ENCODE peak calls at places on chromosomes 12 and 14, in nine cellular contexts. M, I, S, W, N, H, L, U and F are unnamed samples.

GRCh38 chr14:60349663-60350365 is 100.8 kb downstream of the PPM1A start:
- DNase-seq in H (peak; percentile 26), I (peak; percentile 70), N (no peak), L (no peak), W (no peak), M (no peak), U (no peak), S (no peak), F (no peak)

GRCh38 chr12:39145175-39145999 is 240.0 kb upstream of the CPNE8 start:
- DNase-seq in U (no peak), W (peak; percentile 72), H (peak; percentile 9), S (peak; percentile 69), N (no peak), M (peak; percentile 43), I (peak; percentile 5), L (no peak), F (peak; percentile 56)

GRCh38 chr12:108525681-108526080 is 10.6 kb downstream of the FICD start:
- DNase-seq in L (no peak), S (no peak), W (no peak), N (no peak), U (no peak), I (no peak), M (no peak), H (no peak), F (no peak)

GRCh38 chr14:45838597-45838996 is 585.6 kb upstream of the MIS18BP1 start:
- DNase-seq in H (no peak), S (no peak), L (no peak), N (no peak), M (no peak), U (no peak), I (peak; percentile 2), W (no peak), F (no peak)

GRCh38 chr12:123269395-123269892 is 2.2 kb downstream of the CDK2AP1 start:
- DNase-seq in H (peak; percentile 48), S (peak; percentile 91), N (peak; percentile 66), W (peak; percentile 82), U (peak; percentile 84), L (no peak), M (peak; percentile 77), I (peak; percentile 66), F (peak; percentile 55)

GRCh38 chr12:108232565-108232964 is 103.5 kb downstream of the WSCD2 start:
- DNase-seq in N (no peak), W (no peak), L (no peak), S (no peak), M (no peak), H (no peak), I (no peak), U (no peak), F (no peak)

GRCh38 chr12:57724936-57725740 is 13.4 kb downstream of the AGAP2 start:
- DNase-seq in M (no peak), I (no peak), U (no peak), H (no peak), S (no peak), N (no peak), L (no peak), W (no peak), F (no peak)

GRCh38 chr14:36504805-36505192 is 15.2 kb downstream of the NKX2-1 start:
- DNase-seq in S (no peak), U (no peak), L (no peak), W (no peak), I (no peak), H (no peak), M (no peak), N (no peak), F (no peak)

GRCh38 chr14:23636317-23637211 is at the start of gene DHRS2:
- DNase-seq in S (no peak), N (no peak), I (no peak), W (no peak), U (no peak), L (no peak), H (no peak), M (no peak), F (no peak)

GRCh38 chr12:82896979-82897378 is 210.3 kb downstream of the TMTC2 start:
- DNase-seq in I (no peak), L (no peak), U (no peak), W (no peak), H (no peak), N (no peak), M (no peak), S (no peak), F (no peak)

GRCh38 chr14:90381011-90381790 is 15.6 kb upstream of the CALM1 start:
- DNase-seq in W (no peak), I (peak; percentile 41), S (peak; percentile 31), N (peak; percentile 50), U (no peak), M (peak; percentile 46), H (no peak), L (no peak), F (no peak)

GRCh38 chr14:75967866-75968265 is 13.9 kb downstream of the TGFB3 start:
- DNase-seq in M (no peak), N (no peak), W (no peak), L (no peak), S (no peak), I (no peak), U (no peak), H (no peak), F (no peak)

GRCh38 chr12:63066782-63067181 is 84.2 kb downstream of the AVPR1A start:
- DNase-seq in S (no peak), I (no peak), N (no peak), L (no peak), U (no peak), W (no peak), M (peak; percentile 66), H (no peak), F (no peak)

GRCh38 chr12:130356222-130356621 is 18.5 kb downstream of the PIWIL1 start:
- DNase-seq in W (no peak), H (no peak), L (no peak), S (no peak), I (no peak), M (no peak), U (no peak), N (no peak), F (no peak)

GRCh38 chr14:102192840-102193502 is 53.3 kb downstream of the WDR20 start:
- DNase-seq in N (no peak), U (no peak), S (no peak), L (no peak), I (no peak), M (no peak), W (no peak), H (no peak), F (no peak)

GRCh38 chr14:104342435-104343293 is 204.3 kb downstream of the KIF26A start:
- DNase-seq in N (peak; percentile 5), H (no peak), W (no peak), M (peak; percentile 43), U (peak; percentile 52), L (no peak), S (no peak), I (peak; percentile 75), F (peak; percentile 31)

DNA sequence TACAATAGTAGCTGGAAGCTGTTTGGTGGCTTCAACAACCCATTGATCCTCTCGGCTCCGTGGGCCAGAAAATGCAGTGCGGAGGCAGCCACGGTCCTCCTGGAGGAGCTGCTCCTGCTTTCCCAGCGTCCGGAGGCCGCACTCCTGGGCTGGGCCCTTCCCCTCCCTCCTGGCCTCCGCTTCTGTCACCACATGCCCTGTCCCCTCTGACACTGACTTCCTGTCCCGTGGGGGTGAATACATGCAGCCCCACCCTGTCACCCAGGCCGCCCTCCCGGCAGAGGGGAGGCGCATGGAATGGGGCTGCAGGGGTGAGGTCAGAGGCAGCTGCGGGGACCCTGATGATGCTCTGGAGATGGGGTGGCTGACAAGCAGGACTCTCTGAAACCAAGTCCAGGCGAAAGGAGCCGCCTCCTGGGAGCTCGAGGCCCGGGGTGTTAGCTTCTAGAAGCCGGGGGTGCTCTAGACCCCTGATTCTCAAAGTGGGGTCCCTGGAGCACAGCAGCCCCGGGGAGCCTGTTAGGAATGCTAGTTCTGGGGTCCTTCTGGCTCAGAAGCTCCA is 32.2 kb downstream of the NOC4L start:
- DNase-seq in L (no peak), N (no peak), U (no peak), H (no peak), W (peak; percentile 50), M (no peak), I (no peak), S (peak; percentile 0), F (no peak)
- H3K27me3 ChIP-seq in L (no peaks in the 10 kb centered on the region), N (peaks cover 42% of the 10 kb centered on the region), U (no peaks in the 10 kb centered on the region), H (peaks cover 89% of the 10 kb centered on the region), W (peaks cover 18% of the 10 kb centered on the region), M (no peaks in the 10 kb centered on the region), I (no peaks in the 10 kb centered on the region), S (no peaks in the 10 kb centered on the region), F (peaks cover 45% of the 10 kb centered on the region)

DNA sequence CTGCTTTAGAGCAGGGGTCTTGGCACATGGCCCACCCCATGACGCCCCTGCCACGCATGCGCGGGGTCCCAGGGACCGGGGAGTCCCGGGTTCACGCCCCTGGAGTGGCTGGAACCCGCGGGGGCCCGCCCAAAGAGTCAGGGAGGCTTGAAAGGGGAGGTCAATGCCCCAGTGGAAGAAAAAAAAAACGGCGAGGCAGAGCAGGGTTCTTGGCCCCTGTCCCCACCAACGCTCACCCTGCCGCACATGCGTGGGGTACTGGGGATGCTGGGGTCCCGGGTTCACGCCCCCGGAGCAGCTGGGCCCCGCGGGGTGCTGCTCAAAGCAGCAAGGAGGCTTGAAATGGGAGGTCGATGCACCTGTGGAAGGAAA is 319.1 kb downstream of the ALG10 start:
- DNase-seq in S (no peak), W (no peak), N (no peak), U (no peak), H (peak; percentile 58), I (no peak), L (no peak), M (no peak), F (no peak)
- H3K27me3 ChIP-seq in S (no peaks in the 10 kb centered on the region), W (no peaks in the 10 kb centered on the region), N (no peaks in the 10 kb centered on the region), U (no peaks in the 10 kb centered on the region), H (peaks cover 34% of the 10 kb centered on the region), I (no peaks in the 10 kb centered on the region), L (no peaks in the 10 kb centered on the region), M (no peaks in the 10 kb centered on the region), F (no peaks in the 10 kb centered on the region)

GRCh38 chr12:118980407-118981014 is 830 bp upstream of the SRRM4 start:
- DNase-seq in L (no peak), I (peak; percentile 28), U (no peak), W (no peak), M (no peak), N (no peak), H (no peak), S (no peak), F (no peak)
- H3K27me3 ChIP-seq in L (peaks cover 8% of the 10 kb centered on the region), I (peaks cover 68% of the 10 kb centered on the region), U (no peaks in the 10 kb centered on the region), W (peaks cover 31% of the 10 kb centered on the region), M (no peaks in the 10 kb centered on the region), N (peaks cover 29% of the 10 kb centered on the region), H (no peaks in the 10 kb centered on the region), S (peaks cover 3% of the 10 kb centered on the region), F (no peaks in the 10 kb centered on the region)

GRCh38 chr12:89680409-89680808 is 28.2 kb downstream of the ATP2B1 start:
- DNase-seq in H (no peak), I (no peak), L (no peak), S (no peak), M (no peak), W (no peak), N (no peak), U (no peak), F (no peak)

GRCh38 chr12:89674326-89674942 is 34.2 kb downstream of the ATP2B1 start:
- DNase-seq in N (no peak), U (no peak), S (no peak), H (no peak), L (no peak), I (no peak), W (no peak), M (no peak), F (no peak)

GRCh38 chr12:89679631-89680030 is 29.0 kb downstream of the ATP2B1 start:
- DNase-seq in S (no peak), U (no peak), L (no peak), N (no peak), I (no peak), H (peak; percentile 13), M (no peak), W (no peak), F (no peak)

GRCh38 chr12:89676935-89677334 is 31.7 kb downstream of the ATP2B1 start:
- DNase-seq in I (no peak), S (no peak), L (no peak), U (no peak), N (no peak), H (no peak), M (no peak), W (no peak), F (no peak)

GRCh38 chr12:89678225-89678624 is 30.4 kb downstream of the ATP2B1 start:
- DNase-seq in I (no peak), W (no peak), H (peak; percentile 15), N (no peak), M (no peak), S (no peak), L (no peak), U (no peak), F (no peak)
- H3K27me3 ChIP-seq in I (no peaks in the 10 kb centered on the region), W (no peaks in the 10 kb centered on the region), H (no peaks in the 10 kb centered on the region), N (no peaks in the 10 kb centered on the region), M (no peaks in the 10 kb centered on the region), S (no peaks in the 10 kb centered on the region), L (no peaks in the 10 kb centered on the region), U (no peaks in the 10 kb centered on the region), F (no peaks in the 10 kb centered on the region)